ENCODE peak calls at places on chromosomes 13 and 19, in five cellular contexts. H, S, J, R and D are unnamed samples.

GRCh38 chr19:23800868-23801267 is 42.2 kb upstream of the ZNF681 start:
- DNase-seq in H (no peak), J (no peak), S (no peak), R (no peak), D (no peak)

GRCh38 chr13:37306778-37307544 is 201.5 kb upstream of the CSNK1A1L start:
- DNase-seq in H (peak), J (no peak), S (no peak), R (no peak), D (no peak)

GRCh38 chr13:90918551-90918950 is 428.9 kb upstream of the MIR17HG start:
- DNase-seq in R (no peak), J (no peak), S (no peak), H (peak), D (no peak)

GRCh38 chr13:93290503-93290902 is 63.9 kb downstream of the GPC6 start:
- DNase-seq in J (no peak), R (no peak), H (peak), S (peak), D (no peak)

GRCh38 chr13:48646791-48647190 is 6.9 kb upstream of the CYSLTR2 start:
- DNase-seq in S (no peak), H (no peak), J (no peak), R (no peak), D (no peak)

GRCh38 chr19:46762245-46762890 is 16.1 kb upstream of the STRN4 start:
- DNase-seq in S (no peak), R (no peak), J (no peak), H (no peak), D (no peak)

GRCh38 chr13:106650690-106651205 is 82.8 kb upstream of the ARGLU1 start:
- DNase-seq in R (no peak), J (no peak), H (no peak), S (no peak), D (no peak)

GRCh38 chr13:44329909-44330545 is 43.6 kb upstream of the SERP2 start:
- DNase-seq in S (no peak), R (no peak), H (no peak), J (no peak), D (no peak)

GRCh38 chr19:50785329-50785922 is 4.8 kb upstream of the ACP4 start:
- DNase-seq in R (no peak), J (no peak), H (no peak), S (no peak), D (no peak)

GRCh38 chr13:72782717-72783116 is 784 bp downstream of the PIBF1 start:
- DNase-seq in S (peak), R (no peak), H (peak), J (no peak), D (peak)

GRCh38 chr19:49338023-49338677 is 2.9 kb downstream of the CD37 start:
- DNase-seq in J (peak), H (no peak), R (no peak), S (no peak), D (no peak)

GRCh38 chr19:49340069-49340864 is 5.1 kb downstream of the CD37 start:
- DNase-seq in R (peak), S (peak), J (peak), H (no peak), D (no peak)

GRCh38 chr19:49337267-49338022 is 2.2 kb downstream of the CD37 start:
- DNase-seq in S (no peak), J (no peak), R (no peak), H (no peak), D (no peak)

GRCh38 chr19:49339364-49340068 is 4.3 kb downstream of the CD37 start:
- DNase-seq in S (peak), J (peak), R (no peak), H (peak), D (peak)

DNA sequence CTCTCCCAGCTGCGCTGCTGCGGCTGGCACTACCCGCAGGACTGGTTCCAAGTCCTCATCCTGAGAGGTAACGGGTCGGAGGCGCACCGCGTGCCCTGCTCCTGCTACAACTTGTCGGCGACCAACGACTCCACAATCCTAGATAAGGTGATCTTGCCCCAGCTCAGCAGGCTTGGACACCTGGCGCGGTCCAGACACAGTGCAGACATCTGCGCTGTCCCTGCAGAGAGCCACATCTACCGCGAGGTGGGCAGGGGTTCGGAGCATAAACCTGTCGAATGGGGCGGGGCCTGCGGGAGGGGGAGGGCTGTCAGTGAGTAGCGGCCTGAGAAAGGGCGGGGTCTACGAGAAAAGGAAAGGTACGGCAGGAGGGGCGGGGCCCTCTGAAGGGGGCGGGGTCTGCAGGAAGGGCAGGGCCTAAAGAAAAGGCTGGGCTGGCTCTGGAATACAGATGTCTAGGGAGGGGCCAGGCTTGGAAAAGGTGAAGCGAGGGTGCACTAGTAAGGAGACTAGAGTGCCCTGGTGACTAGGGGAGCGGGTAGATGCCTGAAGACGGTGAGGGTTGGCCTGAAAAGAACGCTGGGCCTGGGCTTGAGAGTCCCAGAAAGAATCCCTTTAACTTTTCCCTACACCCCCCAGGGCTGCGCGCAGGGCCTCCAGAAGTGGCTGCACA is 3.6 kb downstream of the CD37 start:
- DNase-seq in H (no peak), R (no peak), J (peak), S (peak), D (peak)
- TF ChIP-seq USF2 in H (no peak), R (no peak), J (no peak), S (no peak), D (no peak)

GRCh38 chr19:10848208-10848843 is at the start of gene C19orf38:
- DNase-seq in J (no peak), R (no peak), S (no peak), H (no peak), D (no peak)
- H2AFZ ChIP-seq in J (no peak), R (peak), S (no peak), H (peak), D (no peak)

GRCh38 chr13:75871059-75871458 is 234.9 kb downstream of the LMO7 start:
- DNase-seq in J (no peak), S (no peak), R (no peak), H (no peak), D (no peak)
- TF ChIP-seq USF2 in J (no peak), S (no peak), R (no peak), H (no peak), D (no peak)

DNA sequence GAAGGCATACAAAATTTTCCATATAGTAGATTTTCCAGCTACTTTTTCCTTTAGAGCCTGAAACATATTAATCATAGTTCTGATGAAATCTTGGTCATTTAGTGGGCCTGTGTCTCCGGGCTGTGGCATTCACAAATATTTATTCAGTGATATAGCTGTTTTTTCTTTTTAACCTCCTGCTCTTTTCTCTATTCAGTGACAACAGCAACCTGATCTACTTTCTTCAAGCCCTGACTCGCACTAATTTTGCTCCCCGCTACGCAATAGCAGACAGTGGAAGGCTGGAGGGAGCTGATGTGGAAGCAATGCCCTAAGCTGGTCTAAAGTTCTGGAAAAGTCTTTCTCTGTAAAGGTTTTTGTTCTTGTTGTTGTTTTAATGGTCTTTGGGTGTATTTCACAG is 289.7 kb downstream of the SLITRK6 start:
- DNase-seq in R (no peak), S (no peak), H (peak), J (no peak), D (no peak)
- H2AFZ ChIP-seq in R (no peak), S (no peak), H (no peak), J (no peak), D (peak)

GRCh38 chr13:103812558-103812957 is 746.3 kb upstream of the SLC10A2 start:
- DNase-seq in H (no peak), S (no peak), J (no peak), R (no peak), D (peak)
- TF ChIP-seq USF2 in H (no peak), S (no peak), J (no peak), R (no peak), D (no peak)

GRCh38 chr19:40519352-40520322 is 52.8 kb downstream of the SPTBN4 start:
- DNase-seq in H (peak), S (no peak), R (no peak), J (peak), D (no peak)
- H2AFZ ChIP-seq in H (peak), S (no peak), R (no peak), J (no peak), D (no peak)

GRCh38 chr13:113182046-113182445 is 23.6 kb downstream of the PROZ start:
- DNase-seq in S (no peak), J (no peak), H (no peak), R (no peak), D (no peak)
- TF ChIP-seq USF2 in S (no peak), J (no peak), H (no peak), R (no peak), D (no peak)

GRCh38 chr13:76965759-76966421 is 17.6 kb downstream of the ACOD1 start:
- DNase-seq in H (peak), R (no peak), S (no peak), J (no peak), D (peak)
- H2AFZ ChIP-seq in H (no peak), R (no peak), S (no peak), J (no peak), D (no peak)

GRCh38 chr13:94351292-94352000 is 128.0 kb downstream of the DCT start:
- DNase-seq in H (peak), R (no peak), S (no peak), J (no peak), D (no peak)
- TF ChIP-seq USF2 in H (no peak), R (no peak), S (no peak), J (no peak), D (no peak)